ENCODE peak calls at places on chromosome 21, in six cellular contexts. K is LNCaP clone FGC; T is breast epithelium; J is amniotic stem cell; H is CD8-positive, alpha-beta memory T cell; S is Caco-2. D is an unnamed sample.

GRCh38 chr21:44930543-44930981 is 9.3 kb upstream of the SLX9 start:
- DNase-seq in K (no peak), T (no peak), J (no peak), H (peak; percentile 67), S (no peak), D (no peak)

GRCh38 chr21:42091899-42092508 is 20.9 kb downstream of the UMODL1 start:
- DNase-seq in K (no peak), T (no peak), J (no peak), H (no peak), S (no peak), D (no peak)

GRCh38 chr21:32207096-32207716 is 71.6 kb downstream of the MIS18A start:
- DNase-seq in K (no peak), T (no peak), J (no peak), H (no peak), S (no peak), D (no peak)

GRCh38 chr21:45406801-45407628 is 2.0 kb downstream of the COL18A1 start:
- DNase-seq in K (no peak), T (no peak), J (no peak), H (no peak), S (no peak), D (no peak)

GRCh38 chr21:8989883-8990325 is 1531.5 kb upstream of the TPTE start:
- DNase-seq in K (peak; percentile 80), T (no peak), J (no peak), H (no peak), S (no peak), D (no peak)

GRCh38 chr21:26405071-26405470 is 168.0 kb downstream of the CYYR1 start:
- DNase-seq in K (no peak), T (no peak), J (no peak), H (no peak), S (no peak), D (no peak)

GRCh38 chr21:40587786-40588353 is 259.1 kb downstream of the DSCAM start:
- DNase-seq in K (no peak), T (no peak), J (no peak), H (no peak), S (no peak), D (no peak)

GRCh38 chr21:31198575-31198974 is 145.5 kb downstream of the TIAM1 start:
- DNase-seq in K (peak; percentile 33), T (no peak), J (no peak), H (peak; percentile 11), S (no peak), D (peak; percentile 29)

GRCh38 chr21:37128069-37128468 is 55.0 kb downstream of the TTC3 start:
- DNase-seq in K (peak; percentile 28), T (no peak), J (no peak), H (no peak), S (no peak), D (no peak)

GRCh38 chr21:37371041-37371397 is 4.4 kb downstream of the DYRK1A start:
- DNase-seq in K (no peak), T (no peak), J (no peak), H (no peak), S (no peak), D (no peak)

GRCh38 chr21:36959020-36959835 is 7.2 kb downstream of the HLCS start:
- DNase-seq in K (no peak), T (no peak), J (no peak), H (no peak), S (no peak), D (no peak)

GRCh38 chr21:42614391-42614790 is 39.0 kb upstream of the PDE9A start:
- DNase-seq in K (no peak), T (no peak), J (no peak), H (peak; percentile 58), S (no peak), D (no peak)

GRCh38 chr21:17348849-17349248 is 164.0 kb upstream of the CXADR start:
- DNase-seq in K (no peak), T (no peak), J (no peak), H (no peak), S (no peak), D (no peak)

GRCh38 chr21:39406065-39406464 is 39.5 kb downstream of the LCA5L start:
- DNase-seq in K (no peak), T (no peak), J (no peak), H (no peak), S (no peak), D (no peak)

GRCh38 chr21:34553199-34553952 is 41.4 kb upstream of the KCNE1 start:
- DNase-seq in K (no peak), T (no peak), J (peak; percentile 35), H (no peak), S (no peak), D (peak; percentile 89)

GRCh38 chr21:32022141-32022540 is 149.3 kb downstream of the HUNK start:
- DNase-seq in K (no peak), T (no peak), J (no peak), H (no peak), S (no peak), D (no peak)

GRCh38 chr21:43209575-43210453 is 41.0 kb downstream of the CRYAA start:
- DNase-seq in K (no peak), T (peak; percentile 48), J (no peak), H (no peak), S (peak; percentile 30), D (peak; percentile 72)

GRCh38 chr21:43211085-43212071 is 42.6 kb downstream of the CRYAA start:
- DNase-seq in K (no peak), T (peak; percentile 50), J (no peak), H (no peak), S (peak; percentile 30), D (no peak)

GRCh38 chr21:35529141-35529863 is 480.2 kb upstream of the RUNX1 start:
- DNase-seq in K (no peak), T (no peak), J (no peak), H (peak; percentile 24), S (no peak), D (no peak)

GRCh38 chr21:38289697-38290096 is 32.9 kb downstream of the KCNJ15 start:
- DNase-seq in K (no peak), T (no peak), J (peak; percentile 65), H (no peak), S (no peak), D (peak; percentile 93)

GRCh38 chr21:42413500-42413899 is 9.8 kb downstream of the UBASH3A start:
- DNase-seq in K (no peak), T (no peak), J (no peak), H (no peak), S (no peak), D (no peak)

GRCh38 chr21:37564924-37565529 is 198.5 kb downstream of the DYRK1A start:
- DNase-seq in K (no peak), T (no peak), J (no peak), H (no peak), S (peak; percentile 44), D (no peak)

GRCh38 chr21:29164330-29164942 is 34.0 kb downstream of the MAP3K7CL start:
- DNase-seq in K (peak; percentile 66), T (no peak), J (peak; percentile 76), H (no peak), S (no peak), D (peak; percentile 70)

GRCh38 chr21:38741976-38742309 is 63.8 kb upstream of the ETS2 start:
- DNase-seq in K (no peak), T (no peak), J (no peak), H (no peak), S (no peak), D (no peak)

GRCh38 chr21:35026153-35026499 is 23.0 kb downstream of the RUNX1 start:
- DNase-seq in K (no peak), T (no peak), J (no peak), H (no peak), S (no peak), D (no peak)

GRCh38 chr21:37862536-37862935 is 53.7 kb downstream of the KCNJ6 start:
- DNase-seq in K (peak; percentile 11), T (no peak), J (no peak), H (no peak), S (peak; percentile 41), D (no peak)

GRCh38 chr21:16363563-16363962 is 633.8 kb downstream of the USP25 start:
- DNase-seq in K (no peak), T (no peak), J (no peak), H (no peak), S (no peak), D (no peak)

GRCh38 chr21:16076465-16076864 is 346.7 kb downstream of the USP25 start:
- DNase-seq in K (no peak), T (no peak), J (no peak), H (no peak), S (no peak), D (no peak)

GRCh38 chr21:45041351-45041805 is 33.0 kb upstream of the ADARB1 start:
- DNase-seq in K (no peak), T (peak; percentile 68), J (no peak), H (no peak), S (no peak), D (no peak)

GRCh38 chr21:42341776-42342542 is 8.8 kb downstream of the TFF2 start:
- DNase-seq in K (peak; percentile 75), T (no peak), J (no peak), H (no peak), S (peak; percentile 5), D (no peak)

GRCh38 chr21:37905291-37905690 is 11.0 kb downstream of the KCNJ6 start:
- DNase-seq in K (no peak), T (no peak), J (no peak), H (no peak), S (no peak), D (no peak)

GRCh38 chr21:35226302-35226701 is 177.2 kb upstream of the RUNX1 start:
- DNase-seq in K (no peak), T (peak; percentile 68), J (no peak), H (no peak), S (no peak), D (no peak)

GRCh38 chr21:43318841-43319781 is 107.8 kb downstream of the SIK1 start:
- DNase-seq in K (no peak), T (no peak), J (peak; percentile 31), H (no peak), S (no peak), D (no peak)

GRCh38 chr21:40658237-40658636 is 188.7 kb downstream of the DSCAM start:
- DNase-seq in K (no peak), T (no peak), J (no peak), H (no peak), S (no peak), D (no peak)

GRCh38 chr21:46089285-46089684 is 8.6 kb upstream of the COL6A2 start:
- DNase-seq in K (no peak), T (no peak), J (no peak), H (no peak), S (no peak), D (no peak)